ENCODE peak calls at places on chromosome 19, in six cellular contexts. One of them, this sample, is unnamed.

GRCh38 chr19:33143897-33144405 is 12.0 kb downstream of the WDR88 start:
- DNase-seq in HEK293T: peak
- DNase-seq in A549: peak
- DNase-seq in IMR-90: peak
- DNase-seq in HepG2: peak
- DNase-seq in K562: peak
- DNase-seq in this sample: no peak

GRCh38 chr19:4052114-4052992 is 14.3 kb downstream of the ZBTB7A start:
- DNase-seq in HEK293T: no peak
- DNase-seq in A549: no peak
- DNase-seq in IMR-90: peak
- DNase-seq in HepG2: peak
- DNase-seq in K562: no peak
- DNase-seq in this sample: no peak

GRCh38 chr19:39515551-39516191 is 732 bp downstream of the SELENOV start:
- DNase-seq in HEK293T: no peak
- DNase-seq in A549: no peak
- DNase-seq in IMR-90: no peak
- DNase-seq in HepG2: no peak
- DNase-seq in K562: no peak
- DNase-seq in this sample: no peak

GRCh38 chr19:11064831-11065303 is 24.4 kb upstream of the LDLR start:
- DNase-seq in HEK293T: no peak
- DNase-seq in A549: peak
- DNase-seq in IMR-90: no peak
- DNase-seq in HepG2: no peak
- DNase-seq in K562: peak
- DNase-seq in this sample: no peak

GRCh38 chr19:46732172-46732938 is 13.5 kb upstream of the FKRP start:
- DNase-seq in HEK293T: no peak
- DNase-seq in A549: no peak
- DNase-seq in IMR-90: no peak
- DNase-seq in HepG2: no peak
- DNase-seq in K562: no peak
- DNase-seq in this sample: no peak

GRCh38 chr19:53868091-53868891 is 608 bp downstream of the MYADM start:
- DNase-seq in HEK293T: no peak
- DNase-seq in A549: peak
- DNase-seq in IMR-90: peak
- DNase-seq in HepG2: peak
- DNase-seq in K562: peak
- DNase-seq in this sample: no peak

GRCh38 chr19:13839938-13840750 is 36.8 kb upstream of the NANOS3 start:
- DNase-seq in HEK293T: no peak
- DNase-seq in A549: no peak
- DNase-seq in IMR-90: peak
- DNase-seq in HepG2: no peak
- DNase-seq in K562: no peak
- DNase-seq in this sample: no peak

GRCh38 chr19:43726736-43727592 is 11.1 kb downstream of the IRGC start:
- DNase-seq in HEK293T: no peak
- DNase-seq in A549: no peak
- DNase-seq in IMR-90: no peak
- DNase-seq in HepG2: no peak
- DNase-seq in K562: no peak
- DNase-seq in this sample: peak

GRCh38 chr19:33440241-33440640 is 66.7 kb downstream of the CEBPG start:
- DNase-seq in HEK293T: no peak
- DNase-seq in A549: no peak
- DNase-seq in IMR-90: no peak
- DNase-seq in HepG2: no peak
- DNase-seq in K562: no peak
- DNase-seq in this sample: no peak

GRCh38 chr19:45717983-45718650 is 12.6 kb downstream of the FBXO46 start:
- DNase-seq in HEK293T: no peak
- DNase-seq in A549: no peak
- DNase-seq in IMR-90: no peak
- DNase-seq in HepG2: no peak
- DNase-seq in K562: no peak
- DNase-seq in this sample: no peak

GRCh38 chr19:11090264-11091032 is 1.2 kb downstream of the LDLR start:
- DNase-seq in HEK293T: peak
- DNase-seq in A549: peak
- DNase-seq in IMR-90: peak
- DNase-seq in HepG2: peak
- DNase-seq in K562: peak
- DNase-seq in this sample: peak

GRCh38 chr19:47707135-47707925 is 5.9 kb upstream of the EHD2 start:
- DNase-seq in HEK293T: peak
- DNase-seq in A549: peak
- DNase-seq in IMR-90: peak
- DNase-seq in HepG2: peak
- DNase-seq in K562: peak
- DNase-seq in this sample: peak

GRCh38 chr19:32464279-32464678 is 58.7 kb downstream of the DPY19L3 start:
- DNase-seq in HEK293T: no peak
- DNase-seq in A549: no peak
- DNase-seq in IMR-90: peak
- DNase-seq in HepG2: no peak
- DNase-seq in K562: no peak
- DNase-seq in this sample: no peak

GRCh38 chr19:2461751-2462634 is 5.2 kb upstream of the LMNB2 start:
- DNase-seq in HEK293T: peak
- DNase-seq in A549: no peak
- DNase-seq in IMR-90: peak
- DNase-seq in HepG2: no peak
- DNase-seq in K562: peak
- DNase-seq in this sample: no peak

DNA sequence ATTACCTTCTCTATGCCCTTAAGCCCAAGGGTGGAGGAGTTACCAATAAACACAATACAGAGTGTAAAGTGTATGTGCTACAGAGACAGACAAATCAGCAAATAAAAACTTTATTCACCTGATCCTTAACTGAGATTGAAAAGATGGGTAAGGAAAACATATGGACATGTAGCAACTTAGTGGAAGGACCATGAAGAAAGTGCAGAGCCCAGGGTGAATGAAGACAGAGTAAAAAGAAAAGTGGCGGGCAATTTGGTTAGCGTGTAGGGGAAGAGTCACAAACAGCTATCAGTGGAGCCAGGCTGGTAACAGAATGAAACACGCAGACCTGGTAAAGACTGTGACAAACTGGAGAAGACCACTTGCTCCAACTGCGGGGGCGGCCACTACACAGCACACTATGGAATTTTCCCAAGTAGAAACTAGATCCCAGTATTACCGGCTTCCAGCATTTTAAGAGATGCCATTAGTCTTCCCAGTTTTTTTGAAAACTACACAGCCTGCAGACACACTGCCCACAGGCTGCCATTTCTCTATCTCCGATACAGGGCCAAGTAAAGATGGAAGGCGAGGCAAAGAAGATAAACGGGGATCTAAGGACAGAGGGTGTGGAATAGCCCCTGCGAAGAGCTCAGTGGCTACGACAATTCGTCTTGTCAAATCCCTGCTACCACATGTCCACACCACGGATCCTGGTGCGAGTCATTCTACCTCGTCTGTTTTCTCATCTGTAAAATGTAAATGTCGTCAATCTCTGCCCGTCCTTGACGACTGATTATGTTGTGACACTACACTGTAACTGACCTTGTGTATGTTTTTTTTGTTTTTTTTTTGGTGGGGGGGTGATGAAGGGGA is 1.2 kb downstream of the UQCRFS1 start:
- DNase-seq in HEK293T: no peak
- DNase-seq in A549: peak
- DNase-seq in IMR-90: peak
- DNase-seq in HepG2: peak
- DNase-seq in K562: peak
- DNase-seq in this sample: no peak
- TF ChIP-seq BHLHE40 in HEK293T: no peak
- TF ChIP-seq BHLHE40 in A549: no peak
- TF ChIP-seq BHLHE40 in IMR-90: no peak
- TF ChIP-seq BHLHE40 in HepG2: no peak
- TF ChIP-seq BHLHE40 in K562: no peak
- TF ChIP-seq BHLHE40 in this sample: no peak

DNA sequence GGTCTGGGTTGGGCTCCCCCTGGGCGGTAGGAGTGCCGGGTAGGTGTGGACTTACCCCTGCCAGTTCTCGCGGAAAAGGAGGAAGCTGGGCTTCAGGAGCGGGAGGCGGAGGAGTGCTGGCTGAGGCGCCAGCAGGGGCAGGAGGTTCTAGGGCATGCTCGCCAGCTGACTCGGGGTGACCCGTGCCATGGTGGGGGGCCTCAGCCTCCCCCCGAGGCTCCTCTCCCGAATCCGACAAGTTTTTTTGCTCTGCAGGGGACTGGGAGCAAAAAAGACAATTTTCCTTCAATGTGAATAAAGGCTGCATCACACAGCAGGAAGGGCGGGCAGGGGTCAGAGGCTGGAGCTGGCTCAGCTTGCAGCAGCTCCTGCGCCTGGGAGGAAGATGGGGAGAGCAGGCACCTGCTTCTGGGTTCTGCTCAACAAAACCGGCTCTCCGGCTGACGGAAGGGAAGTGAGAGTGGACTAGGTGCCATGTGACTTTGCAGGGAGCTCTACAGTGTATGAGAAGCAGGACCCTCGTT is 26.5 kb downstream of the RANBP3 start:
- DNase-seq in HEK293T: no peak
- DNase-seq in A549: no peak
- DNase-seq in IMR-90: no peak
- DNase-seq in HepG2: no peak
- DNase-seq in K562: no peak
- DNase-seq in this sample: no peak
- TF ChIP-seq BHLHE40 in HEK293T: no peak
- TF ChIP-seq BHLHE40 in A549: no peak
- TF ChIP-seq BHLHE40 in IMR-90: no peak
- TF ChIP-seq BHLHE40 in HepG2: no peak
- TF ChIP-seq BHLHE40 in K562: no peak
- TF ChIP-seq BHLHE40 in this sample: no peak

GRCh38 chr19:56403261-56403660 is 871 bp upstream of the ZNF583 start:
- DNase-seq in HEK293T: no peak
- DNase-seq in A549: no peak
- DNase-seq in IMR-90: peak
- DNase-seq in HepG2: no peak
- DNase-seq in K562: no peak
- DNase-seq in this sample: no peak
- TF ChIP-seq BHLHE40 in HEK293T: no peak
- TF ChIP-seq BHLHE40 in A549: no peak
- TF ChIP-seq BHLHE40 in IMR-90: no peak
- TF ChIP-seq BHLHE40 in HepG2: no peak
- TF ChIP-seq BHLHE40 in K562: no peak
- TF ChIP-seq BHLHE40 in this sample: no peak

DNA sequence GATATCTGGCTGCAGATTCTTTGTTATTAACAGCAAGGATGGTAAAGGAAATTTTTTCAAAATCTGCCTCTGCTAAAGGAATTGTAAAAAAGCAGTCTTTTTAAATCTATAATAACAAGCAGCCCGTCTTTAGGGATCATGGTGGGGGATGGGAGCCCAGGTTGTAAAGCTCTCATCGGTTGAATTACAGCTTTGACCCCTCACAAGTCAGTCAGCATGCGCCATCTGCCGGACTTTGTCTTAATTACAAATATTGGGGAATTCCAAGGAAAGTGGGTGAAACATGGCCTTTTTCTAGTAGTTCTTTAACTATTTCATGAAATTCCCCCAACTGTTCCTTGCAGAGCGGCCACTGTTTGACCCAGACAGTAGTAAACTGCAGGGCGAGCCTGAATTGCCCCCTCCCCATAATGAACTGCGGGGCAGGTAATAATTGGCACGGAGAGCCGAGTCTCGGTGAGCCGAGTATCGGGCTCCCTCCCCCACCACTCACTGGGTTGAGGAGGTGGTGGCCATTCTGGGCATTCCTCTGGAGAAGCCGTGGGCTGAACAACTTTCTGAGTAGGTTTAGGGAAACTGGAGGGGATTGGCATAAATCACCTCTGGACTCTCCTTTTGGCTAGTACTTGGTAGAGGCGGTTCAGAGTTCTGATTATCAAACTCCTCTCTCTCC is 11.6 kb downstream of the ZNF578 start:
- DNase-seq in HEK293T: peak
- DNase-seq in A549: peak
- DNase-seq in IMR-90: no peak
- DNase-seq in HepG2: peak
- DNase-seq in K562: peak
- DNase-seq in this sample: no peak
- TF ChIP-seq BHLHE40 in HEK293T: no peak
- TF ChIP-seq BHLHE40 in A549: no peak
- TF ChIP-seq BHLHE40 in IMR-90: no peak
- TF ChIP-seq BHLHE40 in HepG2: no peak
- TF ChIP-seq BHLHE40 in K562: no peak
- TF ChIP-seq BHLHE40 in this sample: no peak

DNA sequence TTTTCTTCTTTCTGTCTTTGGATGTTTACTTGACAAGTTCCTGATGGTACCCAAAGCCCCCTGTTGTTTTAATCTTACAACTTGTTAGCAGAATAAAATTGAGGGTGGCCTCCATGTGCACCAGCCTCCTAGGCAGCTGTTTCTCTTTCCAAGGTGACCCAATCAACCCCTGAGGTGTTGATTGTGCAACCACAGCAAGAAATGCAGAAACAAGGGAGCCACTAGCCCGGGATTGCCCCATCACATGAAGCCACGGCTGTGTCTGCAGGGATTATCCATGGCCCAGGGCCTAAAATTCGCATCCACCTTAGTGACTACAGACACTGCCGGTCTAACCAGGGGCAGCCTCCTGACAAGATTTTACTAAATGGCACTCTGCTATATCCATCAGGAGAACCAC is 14.4 kb downstream of the CEACAM4 start:
- DNase-seq in HEK293T: no peak
- DNase-seq in A549: no peak
- DNase-seq in IMR-90: no peak
- DNase-seq in HepG2: no peak
- DNase-seq in K562: no peak
- DNase-seq in this sample: no peak
- TF ChIP-seq BHLHE40 in HEK293T: no peak
- TF ChIP-seq BHLHE40 in A549: no peak
- TF ChIP-seq BHLHE40 in IMR-90: no peak
- TF ChIP-seq BHLHE40 in HepG2: no peak
- TF ChIP-seq BHLHE40 in K562: no peak
- TF ChIP-seq BHLHE40 in this sample: no peak

GRCh38 chr19:15110418-15110815 is 3.2 kb downstream of the SYDE1 start:
- DNase-seq in HEK293T: no peak
- DNase-seq in A549: no peak
- DNase-seq in IMR-90: no peak
- DNase-seq in HepG2: no peak
- DNase-seq in K562: no peak
- DNase-seq in this sample: no peak

GRCh38 chr19:15108845-15109767 is 1.9 kb downstream of the SYDE1 start:
- DNase-seq in HEK293T: no peak
- DNase-seq in A549: no peak
- DNase-seq in IMR-90: no peak
- DNase-seq in HepG2: no peak
- DNase-seq in K562: no peak
- DNase-seq in this sample: no peak

GRCh38 chr19:15109768-15110417 is 2.7 kb downstream of the SYDE1 start:
- DNase-seq in HEK293T: no peak
- DNase-seq in A549: no peak
- DNase-seq in IMR-90: no peak
- DNase-seq in HepG2: no peak
- DNase-seq in K562: no peak
- DNase-seq in this sample: no peak

GRCh38 chr19:15107056-15108010 is at the start of gene SYDE1:
- DNase-seq in HEK293T: peak
- DNase-seq in A549: no peak
- DNase-seq in IMR-90: peak
- DNase-seq in HepG2: peak
- DNase-seq in K562: no peak
- DNase-seq in this sample: no peak

GRCh38 chr19:15108145-15108844 is 1.1 kb downstream of the SYDE1 start:
- DNase-seq in HEK293T: no peak
- DNase-seq in A549: no peak
- DNase-seq in IMR-90: no peak
- DNase-seq in HepG2: no peak
- DNase-seq in K562: no peak
- DNase-seq in this sample: no peak
- TF ChIP-seq BHLHE40 in HEK293T: no peak
- TF ChIP-seq BHLHE40 in A549: no peak
- TF ChIP-seq BHLHE40 in IMR-90: no peak
- TF ChIP-seq BHLHE40 in HepG2: no peak
- TF ChIP-seq BHLHE40 in K562: no peak
- TF ChIP-seq BHLHE40 in this sample: no peak